ENCODE peak calls at places on chromosome 13, in seven cellular contexts. J is aorta, Z is uterus, F is lower lobe of right lung, Q is A172, S is dermis microvascular lymphatic vessel endothelial cell, A is NCI-H2107. W is an unnamed sample.

GRCh38 chr13:109869312-109870237 is 83.2 kb upstream of the IRS2 start:
- DNase-seq in S (peak), F (peak), J (peak), A (peak), Z (peak), Q (peak), W (peak)

GRCh38 chr13:27354379-27354778 is 70.0 kb upstream of the GTF3A start:
- DNase-seq in A (no peak), Q (peak), J (no peak), S (no peak), Z (no peak), F (no peak), W (peak)

GRCh38 chr13:77859450-77859849 is 59.2 kb downstream of the EDNRB start:
- DNase-seq in F (no peak), Q (peak), S (no peak), Z (peak), J (no peak), A (no peak), W (no peak)

GRCh38 chr13:76709851-76710250 is 176.4 kb downstream of the KCTD12 start:
- DNase-seq in Q (no peak), A (no peak), F (no peak), S (no peak), Z (no peak), J (no peak), W (no peak)

GRCh38 chr13:113919761-113920160 is 54.1 kb downstream of the C13orf46 start:
- DNase-seq in J (no peak), A (no peak), S (no peak), Z (no peak), F (no peak), Q (no peak), W (no peak)

GRCh38 chr13:75769141-75769905 is 133.2 kb downstream of the LMO7 start:
- DNase-seq in Q (no peak), S (no peak), Z (no peak), J (no peak), F (no peak), A (no peak), W (no peak)

GRCh38 chr13:97030705-97031452 is 36.6 kb upstream of the OXGR1 start:
- DNase-seq in Q (peak), Z (no peak), A (no peak), J (no peak), F (no peak), S (peak), W (peak)

GRCh38 chr13:45178349-45179142 is 22.3 kb downstream of the KCTD4 start:
- DNase-seq in Q (peak), Z (no peak), J (no peak), F (no peak), A (no peak), S (peak), W (peak)

GRCh38 chr13:99997702-99998219 is 16.2 kb downstream of the ZIC2 start:
- DNase-seq in S (no peak), Q (no peak), Z (no peak), J (no peak), F (no peak), A (no peak), W (no peak)

GRCh38 chr13:37617162-37617561 is 18.6 kb upstream of the POSTN start:
- DNase-seq in F (no peak), J (no peak), A (no peak), Q (peak), Z (no peak), S (peak), W (peak)

GRCh38 chr13:104140557-104140956 is 1074.3 kb upstream of the SLC10A2 start:
- DNase-seq in A (no peak), S (peak), F (no peak), Z (no peak), Q (peak), J (no peak), W (no peak)

GRCh38 chr13:24618219-24618955 is 61.8 kb upstream of the ATP12A start:
- DNase-seq in F (no peak), A (no peak), S (no peak), J (peak), Q (no peak), Z (no peak), W (no peak)

GRCh38 chr13:20487927-20488326 is 37.7 kb downstream of the CRYL1 start:
- DNase-seq in J (no peak), Z (no peak), S (no peak), Q (no peak), F (no peak), A (no peak), W (no peak)

GRCh38 chr13:82330499-82330898 is 1551.8 kb downstream of the SLITRK1 start:
- DNase-seq in S (peak), Q (no peak), F (no peak), Z (no peak), A (no peak), J (no peak), W (no peak)

GRCh38 chr13:36275190-36276002 is 22.2 kb downstream of the CCDC169 start:
- DNase-seq in Z (peak), F (no peak), A (no peak), Q (peak), J (no peak), S (peak), W (peak)